ENCODE peak calls at places on chromosome 15, in ten cellular contexts. X, G, Y, W, N, V, I, F, H and T are unnamed samples.

GRCh38 chr15:40693904-40694705 is 869 bp upstream of the RAD51 start:
- DNase-seq in X (no peak), G (no peak), Y (no peak), W (no peak), N (no peak), V (no peak), I (peak; percentile 7), F (peak; percentile 59), H (no peak), T (no peak)

GRCh38 chr15:70289191-70289955 is 191.7 kb upstream of the TLE3 start:
- DNase-seq in X (no peak), G (peak; percentile 80), Y (no peak), W (no peak), N (no peak), V (no peak), I (peak; percentile 74), F (no peak), H (no peak), T (no peak)

GRCh38 chr15:89822611-89822950 is 7.9 kb upstream of the ANPEP start:
- DNase-seq in X (no peak), G (no peak), Y (no peak), W (no peak), N (no peak), V (no peak), I (no peak), F (no peak), H (no peak), T (no peak)

GRCh38 chr15:37015025-37015424 is 85.3 kb downstream of the MEIS2 start:
- DNase-seq in X (no peak), G (peak; percentile 65), Y (no peak), W (no peak), N (no peak), V (no peak), I (peak; percentile 75), F (peak; percentile 53), H (no peak), T (no peak)

GRCh38 chr15:28975766-28976179 is 90.0 kb downstream of the APBA2 start:
- DNase-seq in X (peak; percentile 61), G (peak; percentile 6), Y (no peak), W (peak; percentile 50), N (no peak), V (no peak), I (peak; percentile 62), F (peak; percentile 67), H (peak; percentile 70), T (peak; percentile 30)

GRCh38 chr15:95712785-95713184 is 617.7 kb upstream of the NR2F2 start:
- DNase-seq in X (no peak), G (no peak), Y (no peak), W (no peak), N (no peak), V (no peak), I (no peak), F (no peak), H (no peak), T (no peak)

GRCh38 chr15:90931737-90932659 is at the start of gene HDDC3:
- DNase-seq in X (peak; percentile 87), G (peak; percentile 78), Y (peak; percentile 92), W (peak; percentile 88), N (peak; percentile 94), V (peak; percentile 57), I (peak; percentile 87), F (peak; percentile 95), H (peak; percentile 96), T (peak; percentile 47)

GRCh38 chr15:65130941-65131340 is 2.7 kb downstream of the PDCD7 start:
- DNase-seq in X (no peak), G (no peak), Y (no peak), W (no peak), N (no peak), V (no peak), I (no peak), F (peak; percentile 11), H (no peak), T (no peak)

GRCh38 chr15:51094606-51095569 is at the start of gene TNFAIP8L3:
- DNase-seq in X (no peak), G (no peak), Y (no peak), W (no peak), N (peak; percentile 29), V (no peak), I (peak; percentile 58), F (no peak), H (peak; percentile 18), T (no peak)

GRCh38 chr15:78316211-78317077 is 17.0 kb upstream of the SKIC8 start:
- DNase-seq in X (no peak), G (no peak), Y (no peak), W (no peak), N (no peak), V (peak; percentile 18), I (no peak), F (no peak), H (peak; percentile 54), T (no peak)